ENCODE peak calls at places on chromosomes 13 and 19, in six cellular contexts. One of them, this sample, is unnamed.

GRCh38 chr19:912181-913079 is 589 bp downstream of the R3HDM4 start:
- DNase-seq in T-cell: peak
- DNase-seq in activated T-cell treated with anti-CD3 and anti-CD28 coated beads for 1 hour: no peak
- DNase-seq in AG08395: no peak
- DNase-seq in Caco-2: no peak
- DNase-seq in Calu3: peak
- DNase-seq in this sample: no peak

GRCh38 chr13:106752584-106753202 is 184.8 kb upstream of the ARGLU1 start:
- DNase-seq in AG08395: no peak
- DNase-seq in activated T-cell treated with anti-CD3 and anti-CD28 coated beads for 1 hour: no peak
- DNase-seq in T-cell: no peak
- DNase-seq in Calu3: no peak
- DNase-seq in Caco-2: no peak
- DNase-seq in this sample: no peak

GRCh38 chr13:112724788-112725345 is 35.0 kb downstream of the ATP11A start:
- DNase-seq in T-cell: no peak
- DNase-seq in Calu3: no peak
- DNase-seq in AG08395: no peak
- DNase-seq in Caco-2: no peak
- DNase-seq in activated T-cell treated with anti-CD3 and anti-CD28 coated beads for 1 hour: no peak
- DNase-seq in this sample: no peak

GRCh38 chr13:99866781-99867180 is 104.8 kb downstream of the ZIC5 start:
- DNase-seq in Caco-2: no peak
- DNase-seq in AG08395: no peak
- DNase-seq in T-cell: no peak
- DNase-seq in Calu3: no peak
- DNase-seq in activated T-cell treated with anti-CD3 and anti-CD28 coated beads for 1 hour: no peak
- DNase-seq in this sample: no peak

GRCh38 chr19:29266001-29266400 is 53.0 kb upstream of the UQCRFS1 start:
- DNase-seq in activated T-cell treated with anti-CD3 and anti-CD28 coated beads for 1 hour: no peak
- DNase-seq in T-cell: no peak
- DNase-seq in AG08395: no peak
- DNase-seq in Calu3: no peak
- DNase-seq in Caco-2: no peak
- DNase-seq in this sample: no peak

GRCh38 chr19:35284153-35285140 is 2.1 kb downstream of the HAMP start:
- DNase-seq in activated T-cell treated with anti-CD3 and anti-CD28 coated beads for 1 hour: no peak
- DNase-seq in Caco-2: no peak
- DNase-seq in Calu3: no peak
- DNase-seq in T-cell: no peak
- DNase-seq in AG08395: no peak
- DNase-seq in this sample: no peak

GRCh38 chr19:5144545-5145179 is 175.7 kb downstream of the KDM4B start:
- DNase-seq in activated T-cell treated with anti-CD3 and anti-CD28 coated beads for 1 hour: no peak
- DNase-seq in T-cell: no peak
- DNase-seq in Calu3: no peak
- DNase-seq in AG08395: no peak
- DNase-seq in Caco-2: no peak
- DNase-seq in this sample: no peak

GRCh38 chr19:51692065-51692915 is 840 bp upstream of the SPACA6 start:
- DNase-seq in Caco-2: no peak
- DNase-seq in T-cell: no peak
- DNase-seq in activated T-cell treated with anti-CD3 and anti-CD28 coated beads for 1 hour: no peak
- DNase-seq in Calu3: no peak
- DNase-seq in AG08395: no peak
- DNase-seq in this sample: no peak

GRCh38 chr19:1455002-1455335 is 5.0 kb downstream of the APC2 start:
- DNase-seq in AG08395: no peak
- DNase-seq in activated T-cell treated with anti-CD3 and anti-CD28 coated beads for 1 hour: no peak
- DNase-seq in Caco-2: no peak
- DNase-seq in Calu3: no peak
- DNase-seq in T-cell: no peak
- DNase-seq in this sample: peak

GRCh38 chr19:40263440-40264313 is 21.5 kb downstream of the AKT2 start:
- DNase-seq in activated T-cell treated with anti-CD3 and anti-CD28 coated beads for 1 hour: no peak
- DNase-seq in T-cell: no peak
- DNase-seq in Caco-2: no peak
- DNase-seq in Calu3: no peak
- DNase-seq in AG08395: no peak
- DNase-seq in this sample: no peak

GRCh38 chr19:51394045-51394836 is 3.9 kb upstream of the C19orf84 start:
- DNase-seq in Caco-2: peak
- DNase-seq in activated T-cell treated with anti-CD3 and anti-CD28 coated beads for 1 hour: peak
- DNase-seq in T-cell: peak
- DNase-seq in Calu3: peak
- DNase-seq in AG08395: peak
- DNase-seq in this sample: peak

GRCh38 chr19:6761053-6761676 is 6.1 kb downstream of the SH2D3A start:
- DNase-seq in Caco-2: peak
- DNase-seq in activated T-cell treated with anti-CD3 and anti-CD28 coated beads for 1 hour: no peak
- DNase-seq in T-cell: no peak
- DNase-seq in AG08395: peak
- DNase-seq in Calu3: no peak
- DNase-seq in this sample: no peak

GRCh38 chr13:32790731-32791130 is 204.5 kb downstream of the PDS5B start:
- DNase-seq in AG08395: no peak
- DNase-seq in T-cell: no peak
- DNase-seq in activated T-cell treated with anti-CD3 and anti-CD28 coated beads for 1 hour: no peak
- DNase-seq in Calu3: no peak
- DNase-seq in Caco-2: peak
- DNase-seq in this sample: no peak

GRCh38 chr13:47415048-47415447 is 518.2 kb upstream of the HTR2A start:
- DNase-seq in Calu3: no peak
- DNase-seq in T-cell: no peak
- DNase-seq in AG08395: no peak
- DNase-seq in Caco-2: no peak
- DNase-seq in activated T-cell treated with anti-CD3 and anti-CD28 coated beads for 1 hour: no peak
- DNase-seq in this sample: no peak